ENCODE peak calls at places on chromosomes 11 and 22, in five cellular contexts. R is mammary epithelial cell; Z is CD8-positive, alpha-beta memory T cell; C is SJSA1; V is mucosa of descending colon. I is an unnamed sample. For H3K9me3, the result is how much of the 10 kb centered on the place peaks cover.

GRCh38 chr22:40535642-40536041 is 100.9 kb downstream of the MRTFA start:
- DNase-seq in R (no peak), Z (no peak), C (no peak), V (no peak), I (no peak)

GRCh38 chr11:115473167-115473566 is 31.0 kb downstream of the CADM1 start:
- DNase-seq in R (no peak), Z (no peak), C (no peak), V (no peak), I (no peak)

GRCh38 chr11:114179234-114179941 is 116.8 kb upstream of the NNMT start:
- DNase-seq in R (no peak), Z (no peak), C (no peak), V (peak), I (no peak)

GRCh38 chr11:122681731-122682130 is 26.2 kb downstream of the UBASH3B start:
- DNase-seq in R (no peak), Z (no peak), C (peak), V (no peak), I (no peak)

GRCh38 chr11:45657496-45658260 is 7.7 kb downstream of the CHST1 start:
- DNase-seq in R (no peak), Z (no peak), C (no peak), V (no peak), I (no peak)

GRCh38 chr11:57900315-57900714 is 123.4 kb upstream of the OR9Q1 start:
- DNase-seq in R (peak), Z (no peak), C (no peak), V (no peak), I (no peak)

GRCh38 chr22:39589880-39590279 is 19.3 kb downstream of the CACNA1I start:
- DNase-seq in R (no peak), Z (no peak), C (no peak), V (no peak), I (no peak)

GRCh38 chr11:64127267-64128072 is 38.4 kb downstream of the MACROD1 start:
- DNase-seq in R (no peak), Z (no peak), C (no peak), V (no peak), I (no peak)

DNA sequence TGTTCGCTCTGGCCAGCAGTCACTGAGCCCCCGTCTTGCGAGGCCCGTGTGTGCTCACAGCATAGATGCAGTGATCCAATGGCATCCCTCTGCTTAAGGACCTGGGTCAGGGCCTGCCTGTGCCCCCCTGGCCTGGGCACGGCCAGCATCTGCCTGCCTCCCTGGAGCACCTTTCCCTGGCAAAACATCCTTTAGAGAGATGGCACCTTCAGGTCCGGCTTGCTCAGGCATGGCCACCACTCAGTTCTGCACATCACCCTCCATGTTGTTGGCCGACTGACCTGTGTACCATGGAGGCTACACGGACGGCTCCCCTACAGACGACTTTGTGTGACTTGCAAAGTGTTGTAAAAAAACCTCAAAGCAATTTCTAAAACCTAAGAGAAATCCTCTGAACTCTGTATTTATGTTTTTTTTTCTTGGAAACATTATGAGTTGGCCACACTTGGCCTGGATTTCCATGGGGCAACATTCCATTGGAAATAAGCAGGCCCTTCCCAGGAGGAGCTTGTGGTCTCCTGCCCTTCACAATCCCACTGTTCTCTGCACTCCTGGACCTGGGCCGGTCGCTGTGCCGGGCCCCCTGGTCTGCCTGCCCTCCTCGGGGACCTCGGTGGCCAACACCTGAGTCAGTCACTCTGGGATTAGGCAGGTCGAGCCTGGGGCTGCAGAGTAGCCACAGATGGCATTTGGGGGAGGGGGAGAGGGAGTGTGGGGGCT is 592.4 kb downstream of the TBC1D22A start:
- DNase-seq in R (no peak), Z (no peak), C (no peak), V (no peak), I (no peak)
- H3K9me3 ChIP-seq in R (under half), Z (under half), C (under half), V (under half), I (under half)

GRCh38 chr11:41955635-41956400 is 496.4 kb upstream of the LRRC4C start:
- DNase-seq in R (no peak), Z (no peak), C (no peak), V (no peak), I (no peak)

GRCh38 chr11:41954034-41954433 is 494.6 kb upstream of the LRRC4C start:
- DNase-seq in R (peak), Z (no peak), C (peak), V (no peak), I (no peak)

GRCh38 chr11:41947392-41947791 is 487.9 kb upstream of the LRRC4C start:
- DNase-seq in R (no peak), Z (no peak), C (no peak), V (no peak), I (no peak)

GRCh38 chr11:41950470-41951143 is 491.2 kb upstream of the LRRC4C start:
- DNase-seq in R (no peak), Z (no peak), C (no peak), V (no peak), I (no peak)
- H3K9me3 ChIP-seq in R (under half), Z (under half), C (under half), V (under half), I (under half)

GRCh38 chr11:70040869-70041501 is 37.1 kb upstream of the ANO1 start:
- DNase-seq in R (no peak), Z (no peak), C (peak), V (no peak), I (no peak)
- H3K9me3 ChIP-seq in R (under half), Z (under half), C (under half), V (under half), I (under half)

GRCh38 chr22:47369431-47370015 is 607.1 kb downstream of the TBC1D22A start:
- DNase-seq in R (no peak), Z (no peak), C (peak), V (no peak), I (no peak)
- H3K9me3 ChIP-seq in R (under half), Z (under half), C (under half), V (under half), I (under half)

DNA sequence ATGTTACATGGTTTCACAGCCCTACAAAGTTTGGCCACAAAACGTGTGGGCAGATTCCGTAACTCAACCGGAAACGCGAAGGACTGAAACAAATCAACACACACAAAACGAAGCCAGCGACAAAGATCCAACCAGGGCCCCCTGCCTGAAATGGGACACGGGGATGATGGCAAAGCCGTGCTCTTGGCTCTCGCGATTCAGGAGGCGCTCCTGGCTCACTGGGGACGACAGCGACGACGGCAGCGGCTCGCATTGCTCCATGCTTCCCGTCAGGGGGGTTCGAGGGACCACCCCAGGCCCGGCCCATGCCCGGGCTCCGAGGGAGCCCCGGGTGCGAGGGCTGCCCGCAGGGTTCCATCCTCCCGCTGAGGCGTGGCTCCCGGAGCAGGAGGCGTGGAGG is 4786.8 kb upstream of the OR11H1 start:
- DNase-seq in R (no peak), Z (no peak), C (no peak), V (peak), I (no peak)
- H3K9me3 ChIP-seq in R (under half), Z (under half), C (under half), V (half or more), I (under half)

GRCh38 chr22:42582987-42583386 is 29.2 kb downstream of the SERHL2 start:
- DNase-seq in R (no peak), Z (no peak), C (no peak), V (no peak), I (no peak)

GRCh38 chr22:42577623-42578240 is 24.0 kb downstream of the SERHL2 start:
- DNase-seq in R (no peak), Z (no peak), C (no peak), V (no peak), I (no peak)

GRCh38 chr22:42584364-42584940 is 30.2 kb downstream of the POLDIP3 start:
- DNase-seq in R (no peak), Z (no peak), C (no peak), V (no peak), I (no peak)

GRCh38 chr22:42585096-42585495 is 29.6 kb downstream of the POLDIP3 start:
- DNase-seq in R (no peak), Z (no peak), C (no peak), V (no peak), I (no peak)

GRCh38 chr22:42581762-42582716 is 28.3 kb downstream of the SERHL2 start:
- DNase-seq in R (peak), Z (peak), C (peak), V (peak), I (peak)
- H3K9me3 ChIP-seq in R (under half), Z (under half), C (under half), V (under half), I (under half)

GRCh38 chr22:47333625-47334024 is 571.2 kb downstream of the TBC1D22A start:
- DNase-seq in R (peak), Z (no peak), C (no peak), V (no peak), I (no peak)
- H3K9me3 ChIP-seq in R (under half), Z (under half), C (under half), V (under half), I (under half)

DNA sequence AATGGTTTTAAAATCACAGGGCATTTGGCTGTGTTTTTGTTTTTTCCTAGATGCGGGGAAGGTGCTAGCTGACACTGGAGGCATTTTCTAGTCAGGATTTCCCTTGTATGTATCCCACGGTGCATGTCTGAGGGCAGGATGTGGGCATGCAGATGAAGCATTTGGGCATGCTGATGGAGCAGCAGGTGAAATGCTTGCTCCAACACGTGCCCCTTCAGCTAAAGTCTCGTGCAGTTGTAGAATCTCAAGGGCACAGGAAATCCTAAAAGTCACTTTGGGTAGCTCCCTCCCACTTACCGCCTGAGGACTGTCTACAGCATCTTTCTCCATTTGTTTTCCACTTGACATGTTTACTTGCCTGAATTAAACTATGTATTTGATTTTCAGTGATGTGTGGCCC is 429.4 kb upstream of the B3GAT1 start:
- DNase-seq in R (no peak), Z (no peak), C (no peak), V (no peak), I (no peak)
- H3K9me3 ChIP-seq in R (under half), Z (under half), C (under half), V (under half), I (under half)

I was measured in T-helper 17 cell.